ENCODE peak calls at places on chromosomes 3 and 15, in ten cellular contexts. P, I, V, K, G, Z, C, E, R and Q are unnamed samples.

GRCh38 chr15:79170256-79170664 is 79.7 kb upstream of the RASGRF1 start:
- DNase-seq in P (peak; percentile 49), I (peak; percentile 56), V (no peak), K (peak; percentile 25), G (no peak), Z (peak; percentile 44), C (no peak), E (no peak), R (peak; percentile 36), Q (no peak)

GRCh38 chr3:123028233-123028828 is 768 bp upstream of the SEMA5B start:
- DNase-seq in P (peak; percentile 81), I (no peak), V (peak; percentile 82), K (no peak), G (peak; percentile 71), Z (peak; percentile 79), C (peak; percentile 60), E (peak; percentile 35), R (peak; percentile 22), Q (no peak)

GRCh38 chr3:156582784-156583183 is 27.9 kb upstream of the SSR3 start:
- DNase-seq in P (no peak), I (no peak), V (no peak), K (no peak), G (no peak), Z (no peak), C (no peak), E (no peak), R (no peak), Q (no peak)

GRCh38 chr3:155495387-155495786 is 201.9 kb upstream of the STRIT1 start:
- DNase-seq in P (peak; percentile 10), I (no peak), V (peak; percentile 24), K (no peak), G (peak; percentile 55), Z (no peak), C (no peak), E (no peak), R (no peak), Q (no peak)

GRCh38 chr3:171001957-171002694 is 24.4 kb downstream of the SLC2A2 start:
- DNase-seq in P (peak; percentile 20), I (no peak), V (no peak), K (no peak), G (peak; percentile 50), Z (no peak), C (no peak), E (no peak), R (peak; percentile 81), Q (no peak)

GRCh38 chr15:79858469-79858868 is 38.3 kb downstream of the MTHFS start:
- DNase-seq in P (peak; percentile 32), I (no peak), V (no peak), K (no peak), G (no peak), Z (no peak), C (no peak), E (no peak), R (no peak), Q (no peak)

GRCh38 chr15:72229076-72229946 is 1.7 kb downstream of the PKM start:
- DNase-seq in P (peak; percentile 83), I (peak; percentile 60), V (no peak), K (peak; percentile 25), G (no peak), Z (peak; percentile 35), C (no peak), E (no peak), R (no peak), Q (no peak)

GRCh38 chr3:195461518-195462307 is 18.9 kb upstream of the ACAP2 start:
- DNase-seq in P (no peak), I (no peak), V (no peak), K (no peak), G (no peak), Z (no peak), C (no peak), E (peak; percentile 11), R (no peak), Q (no peak)

GRCh38 chr15:67307156-67307555 is 52.6 kb downstream of the IQCH start:
- DNase-seq in P (peak; percentile 25), I (no peak), V (no peak), K (no peak), G (peak; percentile 7), Z (no peak), C (no peak), E (no peak), R (no peak), Q (no peak)

GRCh38 chr15:42089942-42090341 is 4.4 kb downstream of the PLA2G4D start:
- DNase-seq in P (no peak), I (no peak), V (no peak), K (no peak), G (no peak), Z (no peak), C (no peak), E (no peak), R (no peak), Q (no peak)

GRCh38 chr3:127254730-127255129 is 33.1 kb downstream of the PRR20G start:
- DNase-seq in P (no peak), I (no peak), V (peak; percentile 44), K (no peak), G (no peak), Z (peak; percentile 74), C (no peak), E (no peak), R (peak; percentile 57), Q (no peak)

GRCh38 chr3:16103472-16103871 is 71.0 kb upstream of the GALNT15 start:
- DNase-seq in P (peak; percentile 93), I (no peak), V (no peak), K (no peak), G (peak; percentile 85), Z (no peak), C (no peak), E (no peak), R (no peak), Q (no peak)

GRCh38 chr3:60228823-60229222 is 1022.4 kb downstream of the FHIT start:
- DNase-seq in P (no peak), I (no peak), V (no peak), K (no peak), G (no peak), Z (no peak), C (no peak), E (no peak), R (no peak), Q (no peak)
- TF ChIP-seq CTCF in P (no peak), I (no peak), V (no peak), K (no peak), G (no peak), Z (no peak), C (no peak), E (no peak), R (no peak), Q (no peak)

GRCh38 chr3:39272191-39272590 is 7.6 kb downstream of the CX3CR1 start:
- DNase-seq in P (no peak), I (no peak), V (no peak), K (no peak), G (no peak), Z (no peak), C (no peak), E (no peak), R (no peak), Q (no peak)

GRCh38 chr3:39275052-39275451 is 4.8 kb downstream of the CX3CR1 start:
- DNase-seq in P (no peak), I (no peak), V (no peak), K (no peak), G (no peak), Z (no peak), C (no peak), E (no peak), R (no peak), Q (no peak)

GRCh38 chr3:39275963-39276593 is 3.8 kb downstream of the CX3CR1 start:
- DNase-seq in P (no peak), I (no peak), V (no peak), K (no peak), G (no peak), Z (no peak), C (peak; percentile 8), E (no peak), R (no peak), Q (no peak)

GRCh38 chr3:39271363-39271762 is 8.5 kb downstream of the CX3CR1 start:
- DNase-seq in P (no peak), I (no peak), V (no peak), K (no peak), G (no peak), Z (no peak), C (no peak), E (no peak), R (no peak), Q (no peak)

GRCh38 chr3:39273119-39273518 is 6.7 kb downstream of the CX3CR1 start:
- DNase-seq in P (no peak), I (no peak), V (no peak), K (no peak), G (no peak), Z (no peak), C (no peak), E (no peak), R (no peak), Q (no peak)
- TF ChIP-seq CTCF in P (no peak), I (no peak), V (no peak), K (no peak), G (peak; percentile 20), Z (no peak), C (peak; percentile 47), E (no peak), R (no peak), Q (no peak)

DNA sequence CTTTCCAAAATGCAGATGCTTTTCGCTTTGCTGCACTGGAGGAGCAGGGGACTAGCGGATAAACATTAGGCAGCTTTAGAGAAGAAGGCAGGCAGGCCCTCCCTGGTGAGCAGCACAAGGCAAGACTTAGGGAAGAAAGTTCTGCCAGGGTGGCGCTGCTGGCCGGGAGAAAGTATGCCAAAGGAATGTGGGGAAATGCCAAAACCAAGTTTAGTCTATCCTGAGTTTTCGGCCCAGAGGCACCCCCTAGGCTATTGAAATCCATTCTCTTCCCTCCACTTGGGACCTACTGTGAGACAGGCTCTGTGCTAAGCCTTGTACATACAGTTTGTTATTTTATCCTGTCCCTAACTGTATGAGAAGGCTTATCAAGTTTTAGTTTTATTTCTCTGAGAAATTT is 9.2 kb downstream of the SHC4 start:
- DNase-seq in P (peak; percentile 63), I (no peak), V (no peak), K (no peak), G (no peak), Z (no peak), C (peak; percentile 60), E (no peak), R (no peak), Q (no peak)
- TF ChIP-seq CTCF in P (no peak), I (no peak), V (no peak), K (no peak), G (no peak), Z (no peak), C (peak; percentile 10), E (no peak), R (no peak), Q (no peak)

DNA sequence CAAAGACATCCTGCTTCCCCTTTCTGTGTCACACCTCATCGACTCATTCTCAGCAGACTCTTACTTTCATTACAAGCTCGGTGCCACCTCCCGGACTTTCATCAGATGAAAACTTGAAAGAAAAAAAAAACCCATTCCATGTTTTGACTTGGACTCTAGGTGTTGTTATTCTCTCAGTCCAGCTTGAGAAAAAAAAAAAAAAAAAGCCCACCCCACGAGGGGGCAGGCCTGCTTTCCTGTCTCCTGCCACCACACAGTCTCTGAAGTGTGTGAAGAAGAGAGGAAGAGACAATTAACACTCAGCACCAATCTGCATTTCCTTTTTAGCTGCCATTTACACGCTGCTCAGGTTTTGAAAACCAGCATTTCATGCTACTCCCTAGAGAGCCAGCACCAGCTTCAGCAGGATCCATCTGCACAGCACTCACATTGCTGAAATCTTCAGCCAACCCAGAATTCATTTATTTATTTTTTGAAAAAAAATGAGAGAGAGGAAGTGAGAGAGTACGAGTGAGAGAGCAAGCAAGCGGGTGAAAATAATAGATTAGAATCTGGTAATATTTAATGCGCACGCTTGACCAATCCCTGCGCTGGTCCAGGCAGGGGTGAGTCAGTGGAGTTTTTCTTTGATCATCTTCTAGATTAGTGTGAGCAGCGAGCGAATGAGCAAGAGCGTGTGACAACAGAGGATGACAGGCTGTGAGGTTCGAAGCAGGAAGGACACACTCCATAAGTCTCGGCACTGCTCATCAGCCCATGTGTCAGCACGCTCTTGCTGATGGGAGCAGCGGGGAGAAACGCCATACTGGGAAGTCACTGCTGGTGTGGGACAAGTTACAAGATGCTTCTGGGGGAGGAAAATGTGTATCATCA is 23.5 kb downstream of the ZNF80 start:
- DNase-seq in P (peak; percentile 75), I (peak; percentile 48), V (peak; percentile 54), K (no peak), G (peak; percentile 84), Z (no peak), C (peak; percentile 68), E (peak; percentile 20), R (peak; percentile 3), Q (no peak)
- TF ChIP-seq CTCF in P (peak; percentile 9), I (no peak), V (peak; percentile 11), K (no peak), G (no peak), Z (no peak), C (peak; percentile 20), E (no peak), R (no peak), Q (no peak)